ENCODE peak calls at places on chromosomes 4 and X, in eight cellular contexts. M, Y, D, F, S, B, J and X are unnamed samples.

GRCh38 chr4:185464184-185464583 is 7.3 kb downstream of the CCDC110 start:
- DNase-seq in M (no peak), Y (no peak), D (no peak), F (no peak), S (no peak), B (no peak), J (no peak), X (no peak)

GRCh38 chr4:138320856-138321255 is 78.7 kb upstream of the SLC7A11 start:
- DNase-seq in M (no peak), Y (no peak), D (no peak), F (no peak), S (no peak), B (no peak), J (no peak), X (no peak)

GRCh38 chr4:177413092-177413491 is 29.1 kb downstream of the AGA start:
- DNase-seq in M (no peak), Y (no peak), D (no peak), F (no peak), S (no peak), B (no peak), J (no peak), X (no peak)

GRCh38 chrX:54182194-54182863 is 725 bp downstream of the FAM120C start:
- DNase-seq in M (peak), Y (peak), D (no peak), F (peak), S (no peak), B (peak), J (peak), X (peak)

GRCh38 chrX:16633754-16634153 is 16.2 kb upstream of the S100G start:
- DNase-seq in M (no peak), Y (no peak), D (no peak), F (peak), S (no peak), B (no peak), J (no peak), X (no peak)

GRCh38 chr4:39118034-39118658 is 56.1 kb downstream of the KLHL5 start:
- DNase-seq in M (no peak), Y (no peak), D (no peak), F (no peak), S (no peak), B (no peak), J (no peak), X (no peak)

GRCh38 chr4:126888968-126889367 is 743.8 kb upstream of the INTU start:
- DNase-seq in M (no peak), Y (peak), D (no peak), F (peak), S (peak), B (no peak), J (peak), X (peak)

GRCh38 chr4:124710911-124711310 is 1.6 kb downstream of the ANKRD50 start:
- DNase-seq in M (peak), Y (no peak), D (no peak), F (no peak), S (no peak), B (peak), J (peak), X (peak)

GRCh38 chrX:147978931-147979330 is 2.2 kb upstream of the FMR1NB start:
- DNase-seq in M (no peak), Y (peak), D (no peak), F (no peak), S (no peak), B (no peak), J (no peak), X (no peak)

GRCh38 chr4:187550256-187550950 is 445.2 kb upstream of the ZFP42 start:
- DNase-seq in M (no peak), Y (no peak), D (no peak), F (no peak), S (no peak), B (no peak), J (peak), X (peak)

GRCh38 chr4:163662761-163663160 is 168.3 kb downstream of the TMA16 start:
- DNase-seq in M (no peak), Y (no peak), D (no peak), F (no peak), S (no peak), B (no peak), J (no peak), X (no peak)

GRCh38 chr4:3285558-3286334 is 7.1 kb upstream of the RGS12 start:
- DNase-seq in M (no peak), Y (peak), D (no peak), F (peak), S (no peak), B (no peak), J (peak), X (peak)

GRCh38 chrX:82320554-82320953 is 1118.7 kb downstream of the SH3BGRL start:
- DNase-seq in M (peak), Y (no peak), D (no peak), F (no peak), S (no peak), B (no peak), J (no peak), X (no peak)

GRCh38 chr4:100936676-100937390 is 410.5 kb downstream of the PPP3CA start:
- DNase-seq in M (no peak), Y (no peak), D (no peak), F (no peak), S (peak), B (no peak), J (no peak), X (no peak)

GRCh38 chr4:81165853-81166430 is 49.1 kb downstream of the PRKG2 start:
- DNase-seq in M (no peak), Y (no peak), D (no peak), F (peak), S (no peak), B (no peak), J (peak), X (peak)

GRCh38 chr4:86596802-86597201 is 2.7 kb downstream of the PTPN13 start:
- DNase-seq in M (peak), Y (no peak), D (no peak), F (peak), S (no peak), B (no peak), J (no peak), X (peak)

DNA sequence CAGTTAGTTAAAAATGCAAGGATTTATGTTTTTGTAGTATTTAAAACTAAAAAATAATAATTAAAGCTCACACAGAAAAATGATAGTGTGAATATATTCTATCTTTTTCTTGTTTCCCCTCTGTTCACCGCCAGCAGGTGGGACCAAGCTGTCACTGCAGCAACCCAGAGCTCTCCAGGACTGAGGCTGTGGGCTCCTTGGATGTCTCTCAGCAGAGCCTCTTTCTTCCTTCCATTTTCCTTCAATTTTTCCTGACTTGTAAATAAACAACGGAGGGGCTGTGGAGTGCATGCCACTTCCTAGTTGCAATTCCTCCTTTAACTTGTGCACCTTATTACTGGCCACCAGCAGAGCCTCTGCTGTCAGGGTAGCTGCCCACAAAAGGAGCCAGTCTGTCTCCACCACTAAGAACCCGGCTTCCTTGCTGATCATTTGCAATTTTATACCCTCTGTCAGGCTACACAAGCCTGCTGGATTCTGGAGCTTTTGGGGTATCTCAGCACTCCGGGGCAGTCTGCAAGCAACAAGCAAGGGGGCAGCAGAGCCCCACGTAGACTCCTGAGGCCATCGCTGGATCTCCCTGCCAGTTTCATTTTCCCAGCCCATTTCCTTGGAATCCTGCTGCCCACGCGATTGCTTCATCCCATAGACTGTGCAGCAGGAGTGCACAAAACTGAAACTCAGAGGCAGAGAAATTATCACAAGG is 1467.4 kb downstream of the C4orf33 start:
- DNase-seq in M (peak), Y (peak), D (peak), F (peak), S (peak), B (peak), J (peak), X (peak)
- TF ChIP-seq CTCF in M (peak), Y (peak), D (no peak), F (peak), S (peak), B (no peak), J (peak), X (peak)

GRCh38 chrX:18714910-18715309 is 7.5 kb downstream of the PPEF1 start:
- DNase-seq in M (no peak), Y (no peak), D (no peak), F (no peak), S (no peak), B (no peak), J (no peak), X (no peak)

GRCh38 chrX:18707442-18708049 is at the start of gene PPEF1:
- DNase-seq in M (no peak), Y (no peak), D (no peak), F (no peak), S (no peak), B (no peak), J (no peak), X (no peak)

GRCh38 chrX:18709833-18710232 is 2.4 kb downstream of the PPEF1 start:
- DNase-seq in M (no peak), Y (no peak), D (no peak), F (no peak), S (no peak), B (no peak), J (no peak), X (no peak)
- TF ChIP-seq CTCF in M (no peak), Y (no peak), D (no peak), F (no peak), S (no peak), B (no peak), J (no peak), X (no peak)

DNA sequence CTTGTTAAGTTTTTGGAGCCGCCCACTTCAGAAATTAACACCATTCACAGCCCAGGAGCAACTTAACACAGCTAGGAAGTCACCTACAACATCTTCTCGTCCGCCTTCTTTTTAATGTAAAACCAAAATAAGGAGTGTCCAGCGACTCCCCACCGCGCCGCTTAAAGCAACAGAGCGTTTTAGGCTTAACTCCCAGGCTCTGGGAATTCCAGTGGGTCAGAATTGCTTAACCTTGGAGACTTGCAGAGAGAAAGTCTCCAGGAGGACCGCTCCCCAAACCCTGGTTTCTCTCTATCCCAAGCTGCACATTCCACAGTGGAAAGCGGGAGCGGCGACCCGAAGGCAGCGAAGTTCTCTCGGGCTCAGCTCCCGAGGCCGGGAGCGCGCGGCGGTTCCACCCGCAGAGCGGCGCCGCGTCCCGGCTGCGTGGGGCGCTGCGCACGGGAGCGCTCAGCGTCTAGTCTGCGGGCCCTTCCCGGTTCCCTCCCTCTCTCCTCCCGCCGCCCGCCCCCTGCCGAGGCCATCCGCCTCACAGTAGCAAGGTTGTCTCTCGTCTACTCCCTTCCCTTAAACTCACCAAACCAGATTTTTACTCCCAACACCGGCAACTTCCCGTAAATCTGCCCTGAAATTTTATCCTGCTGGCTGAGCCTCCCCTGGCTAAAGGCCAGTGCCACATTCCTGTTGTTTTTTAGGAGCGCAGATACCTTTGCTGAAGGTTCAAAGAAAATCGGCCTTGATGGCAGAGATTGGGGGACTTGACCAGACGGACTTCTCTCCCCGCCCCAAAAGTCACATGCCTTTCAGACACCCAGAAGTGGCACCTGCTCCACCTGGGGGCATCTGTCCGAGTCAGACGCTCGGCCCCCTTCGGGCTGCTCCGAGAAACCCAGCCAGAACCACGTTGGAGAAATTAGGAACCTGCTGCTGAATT is at the start of gene RBM47:
- DNase-seq in M (peak), Y (peak), D (no peak), F (peak), S (no peak), B (peak), J (peak), X (peak)
- TF ChIP-seq CTCF in M (peak), Y (peak), D (no peak), F (peak), S (peak), B (no peak), J (peak), X (no peak)

GRCh38 chrX:21382715-21383114 is 8.5 kb downstream of the CNKSR2 start:
- DNase-seq in M (no peak), Y (no peak), D (no peak), F (no peak), S (no peak), B (no peak), J (no peak), X (no peak)
- TF ChIP-seq CTCF in M (peak), Y (no peak), D (no peak), F (peak), S (peak), B (no peak), J (peak), X (no peak)

DNA sequence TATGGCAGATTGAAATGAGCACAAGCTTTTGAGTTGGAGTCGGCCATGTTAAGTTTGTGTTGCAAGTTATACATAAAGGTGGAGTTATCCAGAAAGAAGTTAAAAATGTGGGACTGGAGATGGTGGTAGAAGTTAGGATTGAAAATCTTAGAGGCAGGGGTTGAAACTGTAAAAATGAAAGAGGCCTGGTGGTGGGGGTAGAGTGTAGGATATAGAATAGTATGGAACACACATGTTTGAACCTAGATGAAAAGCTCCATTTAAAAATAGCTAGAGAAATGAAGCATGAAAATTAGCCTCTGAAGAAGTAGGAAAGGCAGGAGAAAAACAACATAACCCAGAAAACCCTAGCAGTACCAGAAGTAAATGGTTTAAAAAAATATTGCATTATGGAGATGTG is 131.8 kb upstream of the ENPEP start:
- DNase-seq in M (peak), Y (peak), D (no peak), F (peak), S (no peak), B (no peak), J (no peak), X (peak)
- TF ChIP-seq CTCF in M (peak), Y (no peak), D (no peak), F (peak), S (peak), B (no peak), J (peak), X (peak)

GRCh38 chr4:120263623-120264022 is 197.0 kb upstream of the MAD2L1 start:
- DNase-seq in M (no peak), Y (no peak), D (no peak), F (no peak), S (no peak), B (no peak), J (no peak), X (no peak)

GRCh38 chr4:120261117-120261516 is 194.5 kb upstream of the MAD2L1 start:
- DNase-seq in M (no peak), Y (no peak), D (no peak), F (no peak), S (no peak), B (no peak), J (no peak), X (no peak)

DNA sequence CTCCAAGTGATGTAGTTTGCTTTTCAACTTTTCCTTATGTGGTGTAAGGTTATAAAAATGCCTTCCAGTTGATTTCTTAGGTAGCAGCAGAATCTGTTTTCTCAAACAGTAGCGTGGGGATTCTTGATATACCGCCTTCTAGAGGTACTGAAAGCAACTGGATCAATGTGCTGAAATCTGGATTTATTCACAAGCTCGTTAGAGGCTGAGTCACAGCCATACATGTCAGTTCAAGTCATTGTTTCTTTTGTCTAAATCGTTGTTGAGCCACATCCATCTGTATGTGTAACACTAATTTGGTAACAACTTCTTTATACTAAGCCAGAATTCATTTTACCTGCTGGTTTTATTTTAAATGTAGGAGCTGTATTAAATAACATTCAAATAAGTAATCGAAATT is 200.0 kb upstream of the MAD2L1 start:
- DNase-seq in M (no peak), Y (peak), D (no peak), F (peak), S (peak), B (no peak), J (no peak), X (peak)
- TF ChIP-seq CTCF in M (no peak), Y (no peak), D (no peak), F (no peak), S (peak), B (no peak), J (no peak), X (no peak)